ENCODE peak calls at places on chromosomes 5 and 9, in ten cellular contexts. L is omental fat pad, Y is fibroblast of lung, R is mammary epithelial cell, W is GM12865, P is endothelial cell, E is fibroblast of the aortic adventitia, T is suprapubic skin, F is A549, G is astrocyte. S is an unnamed sample.

GRCh38 chr5:56279979-56280378 is 46.8 kb upstream of the ANKRD55 start:
- DNase-seq in L (no peak), Y (peak), R (no peak), W (no peak), P (no peak), E (peak), T (no peak), F (no peak), G (peak), S (no peak)

GRCh38 chr5:134873494-134873893 is 677 bp upstream of the TXNDC15 start:
- DNase-seq in L (no peak), Y (no peak), R (no peak), W (peak), P (no peak), E (no peak), T (no peak), F (no peak), G (no peak), S (no peak)

GRCh38 chr5:143806568-143806967 is 5.4 kb upstream of the HMHB1 start:
- DNase-seq in L (no peak), Y (no peak), R (peak), W (peak), P (no peak), E (no peak), T (no peak), F (no peak), G (no peak), S (no peak)

GRCh38 chr5:30659417-30659816 is 534.1 kb upstream of the CDH6 start:
- DNase-seq in L (no peak), Y (no peak), R (no peak), W (no peak), P (no peak), E (no peak), T (no peak), F (no peak), G (no peak), S (no peak)

GRCh38 chr9:87238545-87238944 is 259.1 kb upstream of the DAPK1 start:
- DNase-seq in L (no peak), Y (no peak), R (no peak), W (no peak), P (no peak), E (peak), T (no peak), F (no peak), G (no peak), S (no peak)

GRCh38 chr9:83451308-83451707 is 86.9 kb downstream of the FRMD3 start:
- DNase-seq in L (no peak), Y (no peak), R (peak), W (no peak), P (no peak), E (no peak), T (no peak), F (no peak), G (no peak), S (no peak)

GRCh38 chr5:90657788-90658187 is 99.2 kb downstream of the ADGRV1 start:
- DNase-seq in L (no peak), Y (no peak), R (no peak), W (no peak), P (no peak), E (no peak), T (no peak), F (no peak), G (no peak), S (no peak)

GRCh38 chr9:123343428-123344272 is 12.3 kb upstream of the CRB2 start:
- DNase-seq in L (no peak), Y (peak), R (peak), W (peak), P (no peak), E (no peak), T (no peak), F (no peak), G (peak), S (peak)

GRCh38 chr5:166772770-166773169 is 1518.7 kb upstream of the WWC1 start:
- DNase-seq in L (no peak), Y (peak), R (peak), W (no peak), P (no peak), E (peak), T (no peak), F (no peak), G (peak), S (no peak)

GRCh38 chr9:38227656-38228055 is 158.6 kb upstream of the SHB start:
- DNase-seq in L (no peak), Y (peak), R (no peak), W (peak), P (no peak), E (peak), T (no peak), F (no peak), G (peak), S (no peak)

GRCh38 chr9:94018628-94019027 is 63.5 kb upstream of the BARX1 start:
- DNase-seq in L (no peak), Y (peak), R (no peak), W (no peak), P (no peak), E (peak), T (no peak), F (no peak), G (peak), S (no peak)

GRCh38 chr9:109861918-109862317 is 81.9 kb downstream of the PALM2AKAP2 start:
- DNase-seq in L (no peak), Y (no peak), R (no peak), W (no peak), P (no peak), E (peak), T (no peak), F (no peak), G (no peak), S (no peak)

GRCh38 chr9:109857337-109857736 is 77.3 kb downstream of the PALM2AKAP2 start:
- DNase-seq in L (no peak), Y (peak), R (no peak), W (no peak), P (no peak), E (no peak), T (no peak), F (no peak), G (peak), S (no peak)

GRCh38 chr9:109861499-109861898 is 81.5 kb downstream of the PALM2AKAP2 start:
- DNase-seq in L (no peak), Y (no peak), R (no peak), W (no peak), P (no peak), E (peak), T (peak), F (no peak), G (no peak), S (no peak)

GRCh38 chr9:109856785-109857184 is 76.8 kb downstream of the PALM2AKAP2 start:
- DNase-seq in L (no peak), Y (peak), R (no peak), W (no peak), P (no peak), E (no peak), T (no peak), F (no peak), G (peak), S (no peak)

GRCh38 chr9:109859447-109859846 is 79.4 kb downstream of the PALM2AKAP2 start:
- DNase-seq in L (no peak), Y (no peak), R (no peak), W (no peak), P (no peak), E (no peak), T (no peak), F (no peak), G (no peak), S (no peak)
- TF ChIP-seq CTCF in L (no peak), Y (peak), R (peak), W (peak), P (peak), E (peak), T (no peak), F (no peak), G (peak), S (no peak)

GRCh38 chr5:116340799-116341198 is 233.8 kb downstream of the SEMA6A start:
- DNase-seq in L (no peak), Y (no peak), R (no peak), W (no peak), P (no peak), E (no peak), T (no peak), F (no peak), G (no peak), S (no peak)
- TF ChIP-seq CTCF in L (no peak), Y (no peak), R (no peak), W (no peak), P (no peak), E (no peak), T (no peak), F (no peak), G (no peak), S (no peak)

GRCh38 chr5:12100542-12100941 is 196.3 kb upstream of the CTNND2 start:
- DNase-seq in L (no peak), Y (no peak), R (no peak), W (no peak), P (no peak), E (no peak), T (no peak), F (no peak), G (no peak), S (no peak)
- TF ChIP-seq CTCF in L (no peak), Y (no peak), R (no peak), W (no peak), P (no peak), E (no peak), T (no peak), F (no peak), G (no peak), S (no peak)

GRCh38 chr5:54148062-54148461 is 162.3 kb downstream of the ARL15 start:
- DNase-seq in L (no peak), Y (no peak), R (no peak), W (no peak), P (no peak), E (peak), T (no peak), F (no peak), G (no peak), S (no peak)
- TF ChIP-seq CTCF in L (no peak), Y (peak), R (no peak), W (no peak), P (no peak), E (peak), T (no peak), F (peak), G (no peak), S (no peak)

DNA sequence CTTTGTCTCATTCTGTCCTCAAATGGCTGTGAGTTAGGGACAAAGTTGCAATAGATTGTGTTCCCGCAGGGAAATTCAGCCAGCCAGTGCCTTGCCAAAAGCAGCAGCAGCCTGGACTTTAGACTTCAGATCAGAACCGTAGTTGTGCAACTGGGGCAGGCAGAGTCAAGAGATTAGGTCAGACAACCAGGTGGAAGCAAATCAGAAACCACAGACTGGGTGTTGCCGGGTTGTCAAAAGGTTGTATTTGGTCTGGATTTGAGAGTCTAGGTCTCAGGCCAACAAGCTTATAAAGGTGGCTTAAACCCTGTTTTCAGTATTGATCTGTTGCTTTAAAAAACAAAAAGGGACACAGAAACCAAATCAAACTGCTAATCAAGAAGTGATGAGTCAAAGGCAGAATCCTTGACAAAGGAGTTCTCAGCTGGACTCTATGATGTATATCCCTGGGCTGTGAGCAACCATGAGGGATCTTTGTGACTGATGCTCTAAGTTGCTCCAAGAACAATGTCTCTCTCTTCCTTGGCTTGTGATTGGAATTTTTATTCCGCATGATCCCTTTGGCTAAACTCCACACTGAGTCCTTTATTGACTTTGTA is 21.0 kb downstream of the RFK start:
- DNase-seq in L (no peak), Y (peak), R (peak), W (peak), P (no peak), E (peak), T (no peak), F (peak), G (peak), S (no peak)
- TF ChIP-seq CTCF in L (no peak), Y (no peak), R (no peak), W (no peak), P (no peak), E (no peak), T (no peak), F (no peak), G (no peak), S (no peak)